ENCODE peak calls at places on chromosomes 6 and 20, in four cellular contexts. V, A, O and Z are unnamed samples.

GRCh38 chr6:38346291-38347079 is 293.2 kb downstream of the BTBD9 start:
- DNase-seq in A (no peak), O (no peak), V (no peak), Z (no peak)

GRCh38 chr20:3318226-3318884 is 79.4 kb upstream of the SLC4A11 start:
- DNase-seq in O (no peak), A (no peak), V (no peak), Z (no peak)

GRCh38 chr20:62905536-62906117 is 20.7 kb downstream of the DIDO1 start:
- DNase-seq in O (no peak), V (no peak), A (no peak), Z (no peak)

GRCh38 chr6:129440691-129441090 is 269.3 kb downstream of the ARHGAP18 start:
- DNase-seq in O (peak), A (no peak), V (no peak), Z (no peak)

GRCh38 chr6:32972353-32973143 is 4.2 kb downstream of the BRD2 start:
- DNase-seq in A (no peak), O (peak), V (no peak), Z (peak)

GRCh38 chr6:66735106-66735890 is 1028.3 kb upstream of the EYS start:
- DNase-seq in V (no peak), O (no peak), A (no peak), Z (no peak)

GRCh38 chr6:126444874-126445273 is 105.0 kb downstream of the CENPW start:
- DNase-seq in A (no peak), V (no peak), O (no peak), Z (no peak)

GRCh38 chr6:53437557-53438202 is 88.9 kb upstream of the ELOVL5 start:
- DNase-seq in O (peak), V (no peak), A (peak), Z (no peak)

GRCh38 chr20:63968928-63969760 is 586 bp downstream of the ZNF512B start:
- DNase-seq in V (peak), O (peak), A (no peak), Z (no peak)

GRCh38 chr6:137871299-137871698 is 4.2 kb downstream of the TNFAIP3 start:
- DNase-seq in O (no peak), V (no peak), A (no peak), Z (no peak)

GRCh38 chr6:34067814-34068213 is 78.1 kb downstream of the GRM4 start:
- DNase-seq in A (no peak), O (no peak), V (no peak), Z (no peak)

GRCh38 chr6:2914318-2914660 is 11.2 kb upstream of the SERPINB9 start:
- DNase-seq in V (no peak), O (no peak), A (peak), Z (no peak)